ENCODE peak calls at places on chromosomes 4 and X, in eight cellular contexts. One of them, this sample, is unnamed.

GRCh38 chr4:155761047-155761446 is 2.2 kb downstream of the GUCY1B1 start:
- DNase-seq in KBM-7: no peak
- DNase-seq in stimulated activated CD4-positive, alpha-beta T cell treated with anti-CD3 and anti-CD28 coated beads, TNF-alpha, amount 100 ng/mL, for 24 hours: no peak
- DNase-seq in ecto neural progenitor cell: no peak
- DNase-seq in T-helper 22 cell: no peak
- DNase-seq in activated effector memory CD4-positive, alpha-beta T cell treated with Interleukin-2 at 50 U/mL for 16 hours: no peak
- DNase-seq in stimulated activated CD8-positive, alpha-beta memory T cell treated with anti-CD3 and anti-CD28 coated beads, Interleukin-2, amount 100 ng/mL, for 1 hour: no peak
- DNase-seq in foreskin melanocyte: no peak
- DNase-seq in this sample: no peak

GRCh38 chr4:184655889-184656869 is 6.6 kb downstream of the PRIMPOL start:
- DNase-seq in KBM-7: no peak
- DNase-seq in stimulated activated CD4-positive, alpha-beta T cell treated with anti-CD3 and anti-CD28 coated beads, TNF-alpha, amount 100 ng/mL, for 24 hours: no peak
- DNase-seq in ecto neural progenitor cell: no peak
- DNase-seq in T-helper 22 cell: no peak
- DNase-seq in activated effector memory CD4-positive, alpha-beta T cell treated with Interleukin-2 at 50 U/mL for 16 hours: no peak
- DNase-seq in stimulated activated CD8-positive, alpha-beta memory T cell treated with anti-CD3 and anti-CD28 coated beads, Interleukin-2, amount 100 ng/mL, for 1 hour: no peak
- DNase-seq in foreskin melanocyte: no peak
- DNase-seq in this sample: no peak

GRCh38 chr4:24887881-24888430 is 24.9 kb downstream of the CCDC149 start:
- DNase-seq in KBM-7: no peak
- DNase-seq in stimulated activated CD4-positive, alpha-beta T cell treated with anti-CD3 and anti-CD28 coated beads, TNF-alpha, amount 100 ng/mL, for 24 hours: no peak
- DNase-seq in ecto neural progenitor cell: no peak
- DNase-seq in T-helper 22 cell: no peak
- DNase-seq in activated effector memory CD4-positive, alpha-beta T cell treated with Interleukin-2 at 50 U/mL for 16 hours: no peak
- DNase-seq in stimulated activated CD8-positive, alpha-beta memory T cell treated with anti-CD3 and anti-CD28 coated beads, Interleukin-2, amount 100 ng/mL, for 1 hour: no peak
- DNase-seq in foreskin melanocyte: no peak
- DNase-seq in this sample: no peak

GRCh38 chrX:41666251-41666650 is 22.5 kb upstream of the GPR34 start:
- DNase-seq in KBM-7: peak
- DNase-seq in stimulated activated CD4-positive, alpha-beta T cell treated with anti-CD3 and anti-CD28 coated beads, TNF-alpha, amount 100 ng/mL, for 24 hours: no peak
- DNase-seq in ecto neural progenitor cell: no peak
- DNase-seq in T-helper 22 cell: no peak
- DNase-seq in activated effector memory CD4-positive, alpha-beta T cell treated with Interleukin-2 at 50 U/mL for 16 hours: no peak
- DNase-seq in stimulated activated CD8-positive, alpha-beta memory T cell treated with anti-CD3 and anti-CD28 coated beads, Interleukin-2, amount 100 ng/mL, for 1 hour: no peak
- DNase-seq in foreskin melanocyte: no peak
- DNase-seq in this sample: no peak

GRCh38 chr4:74682567-74683359 is 111.6 kb downstream of the BTC start:
- DNase-seq in KBM-7: no peak
- DNase-seq in stimulated activated CD4-positive, alpha-beta T cell treated with anti-CD3 and anti-CD28 coated beads, TNF-alpha, amount 100 ng/mL, for 24 hours: no peak
- DNase-seq in ecto neural progenitor cell: no peak
- DNase-seq in T-helper 22 cell: no peak
- DNase-seq in activated effector memory CD4-positive, alpha-beta T cell treated with Interleukin-2 at 50 U/mL for 16 hours: no peak
- DNase-seq in stimulated activated CD8-positive, alpha-beta memory T cell treated with anti-CD3 and anti-CD28 coated beads, Interleukin-2, amount 100 ng/mL, for 1 hour: no peak
- DNase-seq in foreskin melanocyte: peak
- DNase-seq in this sample: no peak

GRCh38 chr4:22969314-22969896 is 276.7 kb downstream of the GBA3 start:
- DNase-seq in KBM-7: no peak
- DNase-seq in stimulated activated CD4-positive, alpha-beta T cell treated with anti-CD3 and anti-CD28 coated beads, TNF-alpha, amount 100 ng/mL, for 24 hours: no peak
- DNase-seq in ecto neural progenitor cell: no peak
- DNase-seq in T-helper 22 cell: no peak
- DNase-seq in activated effector memory CD4-positive, alpha-beta T cell treated with Interleukin-2 at 50 U/mL for 16 hours: no peak
- DNase-seq in stimulated activated CD8-positive, alpha-beta memory T cell treated with anti-CD3 and anti-CD28 coated beads, Interleukin-2, amount 100 ng/mL, for 1 hour: no peak
- DNase-seq in foreskin melanocyte: no peak
- DNase-seq in this sample: no peak

GRCh38 chr4:76752911-76753494 is 144.9 kb downstream of the SOWAHB start:
- DNase-seq in KBM-7: no peak
- DNase-seq in stimulated activated CD4-positive, alpha-beta T cell treated with anti-CD3 and anti-CD28 coated beads, TNF-alpha, amount 100 ng/mL, for 24 hours: no peak
- DNase-seq in ecto neural progenitor cell: no peak
- DNase-seq in T-helper 22 cell: no peak
- DNase-seq in activated effector memory CD4-positive, alpha-beta T cell treated with Interleukin-2 at 50 U/mL for 16 hours: no peak
- DNase-seq in stimulated activated CD8-positive, alpha-beta memory T cell treated with anti-CD3 and anti-CD28 coated beads, Interleukin-2, amount 100 ng/mL, for 1 hour: no peak
- DNase-seq in foreskin melanocyte: peak
- DNase-seq in this sample: no peak

GRCh38 chrX:118116308-118117068 is at the start of gene KLHL13:
- DNase-seq in KBM-7: peak
- DNase-seq in stimulated activated CD4-positive, alpha-beta T cell treated with anti-CD3 and anti-CD28 coated beads, TNF-alpha, amount 100 ng/mL, for 24 hours: no peak
- DNase-seq in ecto neural progenitor cell: peak
- DNase-seq in T-helper 22 cell: no peak
- DNase-seq in activated effector memory CD4-positive, alpha-beta T cell treated with Interleukin-2 at 50 U/mL for 16 hours: no peak
- DNase-seq in stimulated activated CD8-positive, alpha-beta memory T cell treated with anti-CD3 and anti-CD28 coated beads, Interleukin-2, amount 100 ng/mL, for 1 hour: no peak
- DNase-seq in foreskin melanocyte: no peak
- DNase-seq in this sample: no peak

GRCh38 chrX:120021927-120022326 is 55.6 kb downstream of the RHOXF2B start:
- DNase-seq in KBM-7: peak
- DNase-seq in stimulated activated CD4-positive, alpha-beta T cell treated with anti-CD3 and anti-CD28 coated beads, TNF-alpha, amount 100 ng/mL, for 24 hours: no peak
- DNase-seq in ecto neural progenitor cell: no peak
- DNase-seq in T-helper 22 cell: no peak
- DNase-seq in activated effector memory CD4-positive, alpha-beta T cell treated with Interleukin-2 at 50 U/mL for 16 hours: no peak
- DNase-seq in stimulated activated CD8-positive, alpha-beta memory T cell treated with anti-CD3 and anti-CD28 coated beads, Interleukin-2, amount 100 ng/mL, for 1 hour: no peak
- DNase-seq in foreskin melanocyte: no peak
- DNase-seq in this sample: no peak

GRCh38 chr4:156298230-156298629 is 344.6 kb upstream of the CTSO start:
- DNase-seq in KBM-7: no peak
- DNase-seq in stimulated activated CD4-positive, alpha-beta T cell treated with anti-CD3 and anti-CD28 coated beads, TNF-alpha, amount 100 ng/mL, for 24 hours: no peak
- DNase-seq in ecto neural progenitor cell: no peak
- DNase-seq in T-helper 22 cell: no peak
- DNase-seq in activated effector memory CD4-positive, alpha-beta T cell treated with Interleukin-2 at 50 U/mL for 16 hours: no peak
- DNase-seq in stimulated activated CD8-positive, alpha-beta memory T cell treated with anti-CD3 and anti-CD28 coated beads, Interleukin-2, amount 100 ng/mL, for 1 hour: no peak
- DNase-seq in foreskin melanocyte: peak
- DNase-seq in this sample: no peak

This sample was measured in natural killer cell treated with Interleukin-12 subunit alpha and Interleukin-12 subunit beta and Interleukin-15 and Interleukin-18, amount 100 ng/mL, for 72 hours.